ENCODE peak calls at places on chromosomes 13 and 19, in nine cellular contexts. C is anterior cingulate cortex, J is cerebellar cortex, P is neural crest cell, I is kidney epithelial cell, N is lower lobe of right lung, Y is epithelial cell of prostate, Z is Calu3, U is thyroid gland. A is an unnamed sample.

GRCh38 chr19:10095948-10096614 is 6.4 kb downstream of the ANGPTL6 start:
- DNase-seq in P (peak), Z (peak), C (peak), Y (peak), N (peak), I (peak), U (peak), J (peak), A (peak)

GRCh38 chr19:50377051-50377441 is 789 bp downstream of the NR1H2 start:
- DNase-seq in P (no peak), U (peak), J (peak), Z (peak), I (no peak), C (no peak), Y (no peak), N (no peak), A (no peak)

GRCh38 chr19:36972594-36972993 is 56.5 kb downstream of the ZNF568 start:
- DNase-seq in N (no peak), J (no peak), Z (no peak), Y (no peak), I (no peak), C (no peak), U (no peak), P (no peak), A (peak)

GRCh38 chr19:47391510-47392223 is 27.7 kb downstream of the MEIS3 start:
- DNase-seq in Y (no peak), I (peak), J (peak), U (peak), P (peak), C (no peak), Z (peak), N (peak), A (peak)

GRCh38 chr13:91045351-91046034 is 302.0 kb upstream of the MIR17HG start:
- DNase-seq in P (no peak), Z (no peak), U (no peak), N (no peak), C (no peak), I (peak), Y (no peak), J (peak), A (no peak)

GRCh38 chr13:29532821-29533220 is 62.7 kb downstream of the SLC7A1 start:
- DNase-seq in N (no peak), J (no peak), U (peak), P (no peak), C (no peak), Z (no peak), I (no peak), Y (no peak), A (no peak)

GRCh38 chr19:28009696-28010095 is 1203.3 kb downstream of the UQCRFS1 start:
- DNase-seq in U (no peak), C (peak), P (no peak), J (no peak), I (no peak), Y (no peak), N (no peak), Z (no peak), A (no peak)

GRCh38 chr19:15584541-15585115 is 30.4 kb upstream of the CYP4F8 start:
- DNase-seq in N (peak), J (peak), Z (peak), I (no peak), Y (no peak), C (peak), P (peak), U (peak), A (peak)

GRCh38 chr19:15137777-15138176 is 30.6 kb downstream of the SYDE1 start:
- DNase-seq in N (no peak), C (no peak), J (no peak), Y (no peak), U (no peak), I (no peak), P (no peak), Z (no peak), A (no peak)

GRCh38 chr13:44396963-44397580 is 23.4 kb downstream of the SERP2 start:
- DNase-seq in Y (no peak), N (peak), I (peak), U (peak), C (no peak), Z (no peak), P (no peak), J (peak), A (no peak)

GRCh38 chr19:32287811-32288227 is 57.6 kb upstream of the ZNF507 start:
- DNase-seq in Y (no peak), C (no peak), J (peak), U (peak), I (no peak), Z (peak), P (peak), N (peak), A (no peak)

GRCh38 chr13:102369303-102369702 is 32.5 kb downstream of the FGF14 start:
- DNase-seq in Y (no peak), N (no peak), J (no peak), C (no peak), U (no peak), P (no peak), Z (no peak), I (no peak), A (no peak)